ENCODE peak calls at places on chromosomes 4 and X, in five cellular contexts. Y is GM12878, X is K562, V is A549, R is HepG2. B is an unnamed sample.

GRCh38 chrX:10984213-10984612 is 126.9 kb upstream of the HCCS start:
- DNase-seq in Y (no peak), X (no peak), V (no peak), R (peak; percentile 12), B (no peak)

GRCh38 chr4:42641155-42641554 is 15.8 kb downstream of the ATP8A1 start:
- DNase-seq in Y (no peak), X (no peak), V (no peak), R (no peak), B (no peak)

GRCh38 chr4:74932832-74933561 is at the start of gene PARM1:
- DNase-seq in Y (no peak), X (peak; percentile 55), V (peak; percentile 72), R (peak; percentile 59), B (peak; percentile 94)

GRCh38 chr4:184893836-184894571 is 68.2 kb upstream of the ACSL1 start:
- DNase-seq in Y (no peak), X (no peak), V (no peak), R (no peak), B (no peak)

GRCh38 chr4:70935038-70935437 is 32.9 kb downstream of the MOB1B start:
- DNase-seq in Y (no peak), X (peak; percentile 35), V (no peak), R (no peak), B (no peak)

GRCh38 chrX:72094894-72095293 is 36.8 kb downstream of the RTL5 start:
- DNase-seq in Y (no peak), X (peak; percentile 24), V (no peak), R (no peak), B (no peak)

GRCh38 chr4:141439223-141439622 is 197.2 kb upstream of the IL15 start:
- DNase-seq in Y (no peak), X (no peak), V (no peak), R (no peak), B (no peak)

GRCh38 chr4:173182403-173182802 is 13.8 kb downstream of the GALNT7 start:
- DNase-seq in Y (no peak), X (no peak), V (peak; percentile 81), R (no peak), B (no peak)

GRCh38 chr4:21470531-21470930 is 478.0 kb downstream of the KCNIP4 start:
- DNase-seq in Y (no peak), X (no peak), V (no peak), R (no peak), B (no peak)

GRCh38 chrX:10286195-10286594 is 129.4 kb downstream of the CLCN4 start:
- DNase-seq in Y (no peak), X (no peak), V (no peak), R (no peak), B (no peak)

GRCh38 chrX:130343411-130343810 is 3.7 kb downstream of the SLC25A14 start:
- DNase-seq in Y (no peak), X (no peak), V (no peak), R (no peak), B (no peak)

GRCh38 chrX:26138043-26138442 is at the start of gene MAGEB18:
- DNase-seq in Y (no peak), X (no peak), V (no peak), R (no peak), B (no peak)

GRCh38 chrX:141936080-141936479 is 32.4 kb downstream of the MAGEC1 start:
- DNase-seq in Y (no peak), X (no peak), V (peak; percentile 16), R (no peak), B (no peak)

GRCh38 chr4:66585767-66586166 is 915.5 kb upstream of the EPHA5 start:
- DNase-seq in Y (no peak), X (no peak), V (no peak), R (no peak), B (no peak)

DNA sequence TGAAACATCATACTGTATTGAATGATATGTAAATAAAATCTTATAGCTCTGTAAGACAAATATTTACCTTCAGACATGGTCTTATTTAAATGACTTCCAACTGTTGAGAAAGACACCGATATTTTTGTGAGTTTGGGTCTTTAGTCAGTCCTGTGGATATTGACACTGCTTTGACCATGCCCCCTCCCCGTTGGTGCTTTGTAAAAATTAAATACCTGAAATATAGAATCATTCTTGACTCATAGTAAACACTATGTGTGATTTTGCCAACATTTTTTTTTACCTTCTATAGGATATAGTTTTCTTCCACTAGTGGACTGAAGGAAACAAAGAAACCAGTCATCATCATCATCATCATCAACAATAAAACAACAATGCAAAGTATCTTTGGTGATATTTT is 114.3 kb upstream of the HS3ST1 start:
- DNase-seq in Y (no peak), X (no peak), V (no peak), R (no peak), B (no peak)
- TF ChIP-seq KDM1A in Y (no peak), X (no peak), V (no peak), R (no peak), B (no peak)

GRCh38 chr4:8330821-8331566 is 61.4 kb downstream of the HTRA3 start:
- DNase-seq in Y (no peak), X (no peak), V (no peak), R (no peak), B (no peak)
- TF ChIP-seq KDM1A in Y (no peak), X (no peak), V (no peak), R (no peak), B (no peak)

GRCh38 chrX:20144491-20144890 is 2.9 kb upstream of the EIF1AX start:
- DNase-seq in Y (no peak), X (no peak), V (no peak), R (no peak), B (no peak)

GRCh38 chrX:20151689-20152088 is 10.1 kb upstream of the EIF1AX start:
- DNase-seq in Y (no peak), X (no peak), V (no peak), R (no peak), B (no peak)

GRCh38 chrX:20143539-20143938 is 1.9 kb upstream of the EIF1AX start:
- DNase-seq in Y (no peak), X (no peak), V (peak; percentile 24), R (peak; percentile 58), B (no peak)

GRCh38 chrX:20149326-20149725 is 7.7 kb upstream of the EIF1AX start:
- DNase-seq in Y (no peak), X (no peak), V (no peak), R (peak; percentile 55), B (no peak)
- TF ChIP-seq KDM1A in Y (no peak), X (no peak), V (no peak), R (no peak), B (no peak)

DNA sequence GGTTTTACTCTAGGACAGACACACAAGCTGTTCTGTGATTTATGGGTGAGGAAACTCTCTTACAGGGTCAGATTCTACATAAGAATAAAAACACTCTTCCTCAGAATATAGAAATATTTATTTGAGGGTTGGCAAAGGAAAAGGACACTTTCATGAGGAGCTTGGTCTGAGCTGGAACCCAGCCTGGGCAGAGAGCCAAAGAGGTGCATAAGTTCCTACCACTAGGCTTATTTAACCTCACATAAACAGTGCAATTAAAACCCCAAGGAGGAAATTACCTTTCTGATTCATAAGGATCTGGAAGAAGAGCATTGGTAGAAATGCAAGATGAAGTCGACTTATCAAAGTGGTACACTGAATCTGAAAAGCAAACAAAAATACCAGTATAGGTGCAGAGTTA is 32.9 kb downstream of the SETD7 start:
- DNase-seq in Y (no peak), X (no peak), V (no peak), R (no peak), B (no peak)
- TF ChIP-seq KDM1A in Y (no peak), X (no peak), V (no peak), R (no peak), B (no peak)

GRCh38 chr4:34200535-34200934 is 2043.8 kb downstream of the ARAP2 start:
- DNase-seq in Y (no peak), X (no peak), V (peak; percentile 8), R (peak; percentile 44), B (no peak)
- TF ChIP-seq KDM1A in Y (no peak), X (no peak), V (no peak), R (no peak), B (no peak)

DNA sequence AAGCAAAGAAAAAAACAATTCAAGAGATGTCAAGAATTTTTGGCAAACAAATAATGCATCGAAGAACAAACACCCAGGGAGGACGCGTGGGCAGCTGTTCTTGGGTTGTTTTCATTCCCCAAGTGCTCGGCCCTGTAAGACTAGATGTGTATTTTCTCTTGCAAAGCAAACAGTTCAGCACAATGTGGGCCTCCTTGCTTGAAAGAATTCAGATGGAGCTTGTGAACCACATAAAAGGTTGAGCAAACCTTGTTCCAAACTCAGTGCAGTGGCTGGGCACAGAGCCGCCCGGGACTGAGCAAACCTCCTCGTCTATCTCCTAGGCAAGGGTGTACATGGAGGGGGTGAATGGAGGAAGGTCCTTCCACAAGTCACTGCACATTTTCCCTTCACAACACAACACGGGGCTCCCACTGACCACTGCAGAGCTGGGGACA is 82.4 kb downstream of the HTRA3 start:
- DNase-seq in Y (no peak), X (no peak), V (peak; percentile 31), R (peak; percentile 21), B (no peak)
- TF ChIP-seq KDM1A in Y (no peak), X (no peak), V (no peak), R (no peak), B (no peak)

GRCh38 chr4:53014881-53015280 is 152.8 kb downstream of the RASL11B start:
- DNase-seq in Y (no peak), X (no peak), V (no peak), R (no peak), B (no peak)

GRCh38 chr4:53013873-53014272 is 151.8 kb downstream of the RASL11B start:
- DNase-seq in Y (no peak), X (no peak), V (no peak), R (no peak), B (no peak)

GRCh38 chr4:53014368-53014767 is 152.3 kb downstream of the RASL11B start:
- DNase-seq in Y (no peak), X (no peak), V (no peak), R (no peak), B (no peak)

GRCh38 chr4:53016099-53016498 is 154.0 kb downstream of the RASL11B start:
- DNase-seq in Y (no peak), X (no peak), V (no peak), R (no peak), B (no peak)

GRCh38 chr4:53015681-53016080 is 153.6 kb downstream of the RASL11B start:
- DNase-seq in Y (no peak), X (no peak), V (peak; percentile 46), R (peak; percentile 66), B (no peak)
- TF ChIP-seq KDM1A in Y (no peak), X (no peak), V (no peak), R (no peak), B (no peak)